ENCODE peak calls at places on chromosomes 7 and 10, in eight cellular contexts. F, Q, Z, P, J, I, R and O are unnamed samples.
A peak's percentile ranks its signal among the peaks of the same experiment; 100 is the strongest.

GRCh38 chr7:47478017-47478344 is 103.9 kb downstream of the TNS3 start:
- DNase-seq in F (no peak), Q (no peak), Z (peak; percentile 62), P (no peak), J (no peak), I (peak; percentile 67), R (no peak), O (no peak)

GRCh38 chr10:97640868-97641811 is 669 bp downstream of the PI4K2A start:
- DNase-seq in F (no peak), Q (no peak), Z (peak; percentile 51), P (no peak), J (peak; percentile 45), I (peak; percentile 68), R (peak; percentile 25), O (no peak)

GRCh38 chr7:151013728-151014497 is 10.4 kb downstream of the ATG9B start:
- DNase-seq in F (peak; percentile 11), Q (no peak), Z (peak; percentile 73), P (peak; percentile 78), J (peak; percentile 96), I (no peak), R (peak; percentile 79), O (peak; percentile 27)

GRCh38 chr7:134435161-134435920 is 23.6 kb downstream of the AKR1B1 start:
- DNase-seq in F (no peak), Q (no peak), Z (no peak), P (no peak), J (no peak), I (no peak), R (peak; percentile 46), O (no peak)

GRCh38 chr10:97792058-97792721 is 20.4 kb upstream of the SFRP5 start:
- DNase-seq in F (no peak), Q (no peak), Z (peak; percentile 62), P (peak; percentile 72), J (peak; percentile 65), I (peak; percentile 75), R (peak; percentile 25), O (no peak)

GRCh38 chr10:82880776-82881175 is 1005.8 kb downstream of the NRG3 start:
- DNase-seq in F (no peak), Q (no peak), Z (no peak), P (no peak), J (no peak), I (no peak), R (no peak), O (no peak)

GRCh38 chr10:6669269-6669859 is 89.3 kb upstream of the PRKCQ start:
- DNase-seq in F (peak; percentile 24), Q (no peak), Z (no peak), P (no peak), J (peak; percentile 70), I (no peak), R (peak; percentile 48), O (no peak)

GRCh38 chr10:70477661-70478162 is 855 bp upstream of the PALD1 start:
- DNase-seq in F (no peak), Q (no peak), Z (no peak), P (no peak), J (peak; percentile 86), I (no peak), R (no peak), O (no peak)

GRCh38 chr7:51054231-51054630 is 262.4 kb downstream of the COBL start:
- DNase-seq in F (no peak), Q (no peak), Z (no peak), P (no peak), J (no peak), I (no peak), R (no peak), O (no peak)

GRCh38 chr7:75662579-75663301 is 76.0 kb downstream of the HIP1 start:
- DNase-seq in F (no peak), Q (no peak), Z (no peak), P (no peak), J (peak; percentile 48), I (no peak), R (no peak), O (no peak)

GRCh38 chr7:2913760-2914387 is 69.8 kb upstream of the GNA12 start:
- DNase-seq in F (no peak), Q (no peak), Z (no peak), P (no peak), J (no peak), I (no peak), R (no peak), O (no peak)

GRCh38 chr10:80506189-80506575 is 31.5 kb upstream of the SH2D4B start:
- DNase-seq in F (no peak), Q (no peak), Z (peak; percentile 28), P (no peak), J (no peak), I (no peak), R (peak; percentile 79), O (no peak)

GRCh38 chr10:129963076-129963830 is 821 bp downstream of the EBF3 start:
- DNase-seq in F (no peak), Q (no peak), Z (no peak), P (no peak), J (no peak), I (peak; percentile 76), R (no peak), O (no peak)

GRCh38 chr7:98760201-98760651 is 109.6 kb downstream of the TMEM130 start:
- DNase-seq in F (peak; percentile 27), Q (no peak), Z (no peak), P (no peak), J (no peak), I (peak; percentile 92), R (no peak), O (peak; percentile 37)

GRCh38 chr10:72274730-72275350 is 1.1 kb downstream of the DDIT4 start:
- DNase-seq in F (no peak), Q (no peak), Z (peak; percentile 73), P (no peak), J (peak; percentile 81), I (peak; percentile 91), R (no peak), O (no peak)

GRCh38 chr10:76301950-76302349 is 870.5 kb downstream of the LRMDA start:
- DNase-seq in F (no peak), Q (no peak), Z (no peak), P (no peak), J (peak; percentile 2), I (no peak), R (no peak), O (no peak)

GRCh38 chr10:63084690-63085377 is 48.3 kb upstream of the NRBF2 start:
- DNase-seq in F (peak; percentile 30), Q (no peak), Z (no peak), P (no peak), J (no peak), I (no peak), R (no peak), O (no peak)

GRCh38 chr7:155665957-155666287 is 21.5 kb downstream of the RBM33 start:
- DNase-seq in F (peak; percentile 72), Q (no peak), Z (no peak), P (no peak), J (no peak), I (no peak), R (peak; percentile 73), O (no peak)

GRCh38 chr10:62457598-62457997 is 83.4 kb downstream of the ZNF365 start:
- DNase-seq in F (no peak), Q (no peak), Z (no peak), P (no peak), J (no peak), I (no peak), R (no peak), O (no peak)

GRCh38 chr7:44228571-44229350 is 28.0 kb downstream of the YKT6 start:
- DNase-seq in F (no peak), Q (no peak), Z (no peak), P (no peak), J (no peak), I (no peak), R (no peak), O (no peak)

GRCh38 chr7:44226396-44226753 is 25.6 kb downstream of the YKT6 start:
- DNase-seq in F (no peak), Q (no peak), Z (no peak), P (no peak), J (no peak), I (no peak), R (no peak), O (no peak)

GRCh38 chr7:44229546-44230105 is 28.8 kb downstream of the YKT6 start:
- DNase-seq in F (no peak), Q (no peak), Z (no peak), P (no peak), J (no peak), I (no peak), R (no peak), O (no peak)

GRCh38 chr7:44225566-44226395 is 25.0 kb downstream of the YKT6 start:
- DNase-seq in F (no peak), Q (no peak), Z (no peak), P (no peak), J (no peak), I (no peak), R (no peak), O (no peak)

GRCh38 chr7:44227911-44228310 is 27.1 kb downstream of the YKT6 start:
- DNase-seq in F (no peak), Q (no peak), Z (no peak), P (no peak), J (no peak), I (no peak), R (no peak), O (no peak)
- H3K27me3 ChIP-seq in F (peaks cover 15% of the 10 kb centered on the region), Q (peaks cover 5% of the 10 kb centered on the region), Z (peaks cover 8% of the 10 kb centered on the region), P (no peaks in the 10 kb centered on the region), J (no peaks in the 10 kb centered on the region), I (peaks cover 31% of the 10 kb centered on the region), R (peaks cover 12% of the 10 kb centered on the region), O (no peaks in the 10 kb centered on the region)

DNA sequence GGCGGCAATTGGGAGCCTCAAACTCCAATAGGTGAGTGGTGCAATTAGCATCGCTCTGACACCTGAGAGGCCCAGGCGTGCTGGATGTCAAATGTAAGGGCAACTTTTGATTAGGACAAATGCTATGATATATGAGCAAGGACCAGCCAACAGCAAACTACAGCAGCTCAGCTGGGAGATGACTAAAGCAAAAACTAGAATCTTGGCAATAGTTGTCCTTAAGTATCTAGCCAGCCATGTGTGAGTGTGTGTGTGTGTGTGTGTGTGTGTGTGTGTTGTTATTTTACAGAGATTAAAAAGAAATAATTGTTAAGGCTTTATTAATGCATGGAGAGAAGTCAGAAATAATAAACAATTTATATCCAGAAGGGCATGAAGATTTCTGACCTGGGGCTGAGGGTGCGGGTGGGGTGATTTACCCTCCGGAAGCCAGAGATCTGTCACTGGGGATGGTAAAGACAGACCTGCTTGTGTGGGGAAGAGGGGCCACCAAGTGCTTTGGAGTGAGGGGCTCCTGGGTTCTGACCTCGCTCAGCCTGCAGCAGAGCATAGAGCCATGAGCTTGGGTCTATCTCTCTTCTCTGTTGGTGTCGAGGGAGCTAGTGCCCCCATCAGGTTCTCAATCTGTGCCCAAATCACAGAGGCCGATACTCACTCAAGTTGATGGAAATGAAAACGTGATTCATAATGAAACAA is 77.3 kb downstream of the EMX2 start:
- DNase-seq in F (no peak), Q (peak; percentile 61), Z (no peak), P (no peak), J (no peak), I (no peak), R (no peak), O (no peak)
- H3K27me3 ChIP-seq in F (no peaks in the 10 kb centered on the region), Q (no peaks in the 10 kb centered on the region), Z (no peaks in the 10 kb centered on the region), P (no peaks in the 10 kb centered on the region), J (no peaks in the 10 kb centered on the region), I (no peaks in the 10 kb centered on the region), R (no peaks in the 10 kb centered on the region), O (no peaks in the 10 kb centered on the region)

GRCh38 chr10:43076311-43076875 is 476 bp upstream of the RET start:
- DNase-seq in F (no peak), Q (no peak), Z (no peak), P (no peak), J (peak; percentile 22), I (no peak), R (no peak), O (no peak)
- H3K27me3 ChIP-seq in F (peaks cover 21% of the 10 kb centered on the region), Q (no peaks in the 10 kb centered on the region), Z (peaks cover 24% of the 10 kb centered on the region), P (peaks cover 19% of the 10 kb centered on the region), J (peaks cover 6% of the 10 kb centered on the region), I (peaks cover 89% of the 10 kb centered on the region), R (peaks cover 37% of the 10 kb centered on the region), O (no peaks in the 10 kb centered on the region)

GRCh38 chr10:110488944-110489343 is 8.8 kb upstream of the DUSP5 start:
- DNase-seq in F (no peak), Q (no peak), Z (no peak), P (no peak), J (no peak), I (no peak), R (no peak), O (no peak)
- H3K27me3 ChIP-seq in F (no peaks in the 10 kb centered on the region), Q (no peaks in the 10 kb centered on the region), Z (no peaks in the 10 kb centered on the region), P (no peaks in the 10 kb centered on the region), J (no peaks in the 10 kb centered on the region), I (peaks cover 27% of the 10 kb centered on the region), R (no peaks in the 10 kb centered on the region), O (no peaks in the 10 kb centered on the region)